ENCODE peak calls at places on chromosomes 2 and 18, in ten cellular contexts. One of them, this sample, is unnamed.

GRCh38 chr2:98948956-98949739 is 13.1 kb upstream of the CRACDL start:
- DNase-seq in thoracic aorta: no peak
- DNase-seq in fibroblast of mammary gland: no peak
- DNase-seq in foreskin fibroblast: no peak
- DNase-seq in pancreas: peak
- DNase-seq in nephron progenitor cell: no peak
- DNase-seq in epithelial cell of esophagus: no peak
- DNase-seq in heart left ventricle: no peak
- DNase-seq in fibroblast of lung: no peak
- DNase-seq in breast epithelium: no peak
- DNase-seq in this sample: no peak

GRCh38 chr2:33482518-33482917 is 6.1 kb downstream of the RASGRP3 start:
- DNase-seq in epithelial cell of esophagus: no peak
- DNase-seq in fibroblast of mammary gland: no peak
- DNase-seq in breast epithelium: no peak
- DNase-seq in nephron progenitor cell: no peak
- DNase-seq in pancreas: no peak
- DNase-seq in foreskin fibroblast: no peak
- DNase-seq in fibroblast of lung: no peak
- DNase-seq in heart left ventricle: no peak
- DNase-seq in thoracic aorta: no peak
- DNase-seq in this sample: no peak

GRCh38 chr2:57570961-57571360 is 475.6 kb upstream of the VRK2 start:
- DNase-seq in thoracic aorta: no peak
- DNase-seq in heart left ventricle: no peak
- DNase-seq in pancreas: no peak
- DNase-seq in fibroblast of lung: no peak
- DNase-seq in foreskin fibroblast: no peak
- DNase-seq in breast epithelium: no peak
- DNase-seq in epithelial cell of esophagus: no peak
- DNase-seq in fibroblast of mammary gland: no peak
- DNase-seq in nephron progenitor cell: no peak
- DNase-seq in this sample: no peak

GRCh38 chr2:26567534-26567933 is 73.6 kb downstream of the CIB4 start:
- DNase-seq in epithelial cell of esophagus: no peak
- DNase-seq in foreskin fibroblast: no peak
- DNase-seq in nephron progenitor cell: no peak
- DNase-seq in thoracic aorta: no peak
- DNase-seq in fibroblast of lung: no peak
- DNase-seq in pancreas: no peak
- DNase-seq in fibroblast of mammary gland: no peak
- DNase-seq in heart left ventricle: no peak
- DNase-seq in breast epithelium: no peak
- DNase-seq in this sample: no peak

GRCh38 chr2:195737531-195738162 is 80.6 kb downstream of the SLC39A10 start:
- DNase-seq in pancreas: no peak
- DNase-seq in heart left ventricle: no peak
- DNase-seq in foreskin fibroblast: peak
- DNase-seq in fibroblast of lung: peak
- DNase-seq in nephron progenitor cell: no peak
- DNase-seq in thoracic aorta: no peak
- DNase-seq in breast epithelium: no peak
- DNase-seq in fibroblast of mammary gland: peak
- DNase-seq in epithelial cell of esophagus: no peak
- DNase-seq in this sample: no peak

GRCh38 chr2:179536185-179536584 is 271.6 kb upstream of the SESTD1 start:
- DNase-seq in foreskin fibroblast: peak
- DNase-seq in epithelial cell of esophagus: no peak
- DNase-seq in thoracic aorta: no peak
- DNase-seq in fibroblast of mammary gland: peak
- DNase-seq in fibroblast of lung: peak
- DNase-seq in nephron progenitor cell: no peak
- DNase-seq in heart left ventricle: no peak
- DNase-seq in breast epithelium: no peak
- DNase-seq in pancreas: no peak
- DNase-seq in this sample: no peak

GRCh38 chr18:9091066-9091476 is 11.4 kb upstream of the NDUFV2 start:
- DNase-seq in foreskin fibroblast: peak
- DNase-seq in fibroblast of mammary gland: no peak
- DNase-seq in heart left ventricle: no peak
- DNase-seq in pancreas: no peak
- DNase-seq in breast epithelium: no peak
- DNase-seq in nephron progenitor cell: no peak
- DNase-seq in epithelial cell of esophagus: no peak
- DNase-seq in thoracic aorta: no peak
- DNase-seq in fibroblast of lung: no peak
- DNase-seq in this sample: no peak

GRCh38 chr18:73479472-73479871 is 611.7 kb upstream of the NETO1 start:
- DNase-seq in fibroblast of lung: peak
- DNase-seq in foreskin fibroblast: peak
- DNase-seq in breast epithelium: no peak
- DNase-seq in epithelial cell of esophagus: peak
- DNase-seq in heart left ventricle: no peak
- DNase-seq in fibroblast of mammary gland: peak
- DNase-seq in pancreas: no peak
- DNase-seq in nephron progenitor cell: no peak
- DNase-seq in thoracic aorta: no peak
- DNase-seq in this sample: no peak

GRCh38 chr2:238462782-238463396 is 36.2 kb downstream of the ASB1 start:
- DNase-seq in fibroblast of mammary gland: peak
- DNase-seq in fibroblast of lung: peak
- DNase-seq in foreskin fibroblast: peak
- DNase-seq in heart left ventricle: no peak
- DNase-seq in epithelial cell of esophagus: peak
- DNase-seq in pancreas: no peak
- DNase-seq in breast epithelium: no peak
- DNase-seq in nephron progenitor cell: no peak
- DNase-seq in thoracic aorta: no peak
- DNase-seq in this sample: no peak

GRCh38 chr2:136327162-136327852 is 209.4 kb upstream of the CXCR4 start:
- DNase-seq in epithelial cell of esophagus: peak
- DNase-seq in fibroblast of lung: peak
- DNase-seq in pancreas: no peak
- DNase-seq in breast epithelium: no peak
- DNase-seq in fibroblast of mammary gland: no peak
- DNase-seq in nephron progenitor cell: no peak
- DNase-seq in foreskin fibroblast: no peak
- DNase-seq in thoracic aorta: no peak
- DNase-seq in heart left ventricle: no peak
- DNase-seq in this sample: no peak

GRCh38 chr2:239898292-239898925 is 126.7 kb downstream of the NDUFA10 start:
- DNase-seq in nephron progenitor cell: no peak
- DNase-seq in epithelial cell of esophagus: no peak
- DNase-seq in breast epithelium: no peak
- DNase-seq in thoracic aorta: no peak
- DNase-seq in foreskin fibroblast: no peak
- DNase-seq in heart left ventricle: peak
- DNase-seq in fibroblast of lung: no peak
- DNase-seq in pancreas: no peak
- DNase-seq in fibroblast of mammary gland: no peak
- DNase-seq in this sample: no peak

GRCh38 chr2:212595036-212595654 is 56.5 kb upstream of the ERBB4 start:
- DNase-seq in foreskin fibroblast: peak
- DNase-seq in nephron progenitor cell: no peak
- DNase-seq in fibroblast of lung: peak
- DNase-seq in pancreas: no peak
- DNase-seq in thoracic aorta: no peak
- DNase-seq in fibroblast of mammary gland: peak
- DNase-seq in breast epithelium: no peak
- DNase-seq in epithelial cell of esophagus: peak
- DNase-seq in heart left ventricle: no peak
- DNase-seq in this sample: no peak

GRCh38 chr18:44759925-44760342 is 79.2 kb downstream of the SETBP1 start:
- DNase-seq in fibroblast of lung: no peak
- DNase-seq in epithelial cell of esophagus: no peak
- DNase-seq in breast epithelium: no peak
- DNase-seq in thoracic aorta: no peak
- DNase-seq in heart left ventricle: no peak
- DNase-seq in nephron progenitor cell: no peak
- DNase-seq in pancreas: no peak
- DNase-seq in foreskin fibroblast: no peak
- DNase-seq in fibroblast of mammary gland: no peak
- DNase-seq in this sample: no peak

GRCh38 chr18:59140287-59140885 is 702 bp downstream of the SEC11C start:
- DNase-seq in foreskin fibroblast: peak
- DNase-seq in breast epithelium: no peak
- DNase-seq in fibroblast of lung: peak
- DNase-seq in heart left ventricle: peak
- DNase-seq in thoracic aorta: no peak
- DNase-seq in pancreas: peak
- DNase-seq in fibroblast of mammary gland: peak
- DNase-seq in epithelial cell of esophagus: peak
- DNase-seq in nephron progenitor cell: peak
- DNase-seq in this sample: peak

GRCh38 chr2:197184959-197185586 is 125.5 kb downstream of the ANKRD44 start:
- DNase-seq in nephron progenitor cell: no peak
- DNase-seq in epithelial cell of esophagus: peak
- DNase-seq in foreskin fibroblast: peak
- DNase-seq in breast epithelium: peak
- DNase-seq in pancreas: peak
- DNase-seq in fibroblast of lung: peak
- DNase-seq in thoracic aorta: peak
- DNase-seq in fibroblast of mammary gland: peak
- DNase-seq in heart left ventricle: peak
- DNase-seq in this sample: no peak

DNA sequence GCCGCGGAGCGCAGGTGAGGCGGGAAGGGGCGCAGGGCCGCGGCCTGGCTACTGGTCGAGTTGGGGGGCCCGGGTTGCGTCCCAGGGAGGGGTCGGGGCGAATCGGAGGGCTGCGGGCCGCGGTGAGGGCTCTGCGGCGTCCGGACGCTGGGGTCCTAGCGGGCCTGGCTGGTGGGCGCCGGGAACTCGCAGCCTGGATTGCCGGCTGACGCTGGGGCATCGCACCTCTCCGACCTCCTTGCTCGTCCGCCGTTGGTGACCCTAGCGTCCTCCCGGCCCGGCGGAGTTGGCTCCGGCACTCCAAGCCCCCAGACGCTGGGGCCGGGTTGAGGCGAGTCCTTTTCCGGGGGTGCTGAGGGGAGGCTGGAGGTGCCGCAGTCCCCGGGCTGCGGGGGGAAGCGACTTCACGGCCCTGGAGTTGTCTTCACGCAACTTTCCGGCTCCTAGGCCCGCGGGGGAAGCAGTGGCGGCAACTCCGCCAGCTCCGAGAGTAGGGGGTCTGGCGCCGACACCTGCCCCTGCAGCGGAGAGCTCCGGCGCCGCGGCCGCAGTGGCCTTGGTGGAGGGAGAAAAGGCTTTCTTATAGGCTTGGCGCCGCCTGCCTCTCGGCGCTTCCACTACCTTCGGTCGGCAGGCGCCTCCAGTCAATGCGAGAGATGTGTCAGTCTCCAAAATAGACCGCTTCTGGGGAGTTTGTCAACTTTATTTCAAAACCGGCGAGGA is 70.3 kb downstream of the HAUS1 start:
- DNase-seq in breast epithelium: no peak
- DNase-seq in fibroblast of mammary gland: peak
- DNase-seq in foreskin fibroblast: peak
- DNase-seq in thoracic aorta: no peak
- DNase-seq in nephron progenitor cell: peak
- DNase-seq in heart left ventricle: peak
- DNase-seq in epithelial cell of esophagus: peak
- DNase-seq in fibroblast of lung: peak
- DNase-seq in pancreas: peak
- DNase-seq in this sample: peak
- TF ChIP-seq CTCF in breast epithelium: no peak
- TF ChIP-seq CTCF in fibroblast of mammary gland: no peak
- TF ChIP-seq CTCF in foreskin fibroblast: peak
- TF ChIP-seq CTCF in thoracic aorta: no peak
- TF ChIP-seq CTCF in nephron progenitor cell: no peak
- TF ChIP-seq CTCF in heart left ventricle: no peak
- TF ChIP-seq CTCF in epithelial cell of esophagus: peak
- TF ChIP-seq CTCF in fibroblast of lung: no peak
- TF ChIP-seq CTCF in pancreas: no peak
- TF ChIP-seq CTCF in this sample: no peak

DNA sequence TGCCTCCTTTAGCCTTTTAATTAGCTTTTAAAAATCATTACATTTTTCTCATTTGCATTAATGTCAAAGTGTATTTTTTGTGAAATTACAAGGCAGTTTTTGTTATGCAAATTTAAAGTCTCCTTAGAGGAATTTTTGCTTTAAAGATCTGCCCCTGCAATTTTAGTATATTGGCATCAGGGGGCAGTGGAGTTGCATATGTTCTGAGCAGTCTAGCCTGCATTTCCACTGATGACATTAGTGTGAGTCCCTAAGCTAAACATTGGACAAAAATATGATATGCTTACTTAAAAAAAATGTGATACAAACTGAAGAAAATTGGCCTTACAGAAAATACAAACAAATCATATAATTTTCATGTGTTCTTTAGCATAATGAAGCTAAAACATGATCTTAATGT is 426.5 kb downstream of the SLC4A3 start:
- DNase-seq in fibroblast of lung: peak
- DNase-seq in thoracic aorta: no peak
- DNase-seq in epithelial cell of esophagus: peak
- DNase-seq in heart left ventricle: no peak
- DNase-seq in nephron progenitor cell: no peak
- DNase-seq in foreskin fibroblast: peak
- DNase-seq in pancreas: no peak
- DNase-seq in breast epithelium: no peak
- DNase-seq in fibroblast of mammary gland: peak
- DNase-seq in this sample: no peak
- TF ChIP-seq CTCF in fibroblast of lung: peak
- TF ChIP-seq CTCF in thoracic aorta: no peak
- TF ChIP-seq CTCF in epithelial cell of esophagus: peak
- TF ChIP-seq CTCF in heart left ventricle: no peak
- TF ChIP-seq CTCF in nephron progenitor cell: peak
- TF ChIP-seq CTCF in foreskin fibroblast: peak
- TF ChIP-seq CTCF in pancreas: no peak
- TF ChIP-seq CTCF in breast epithelium: no peak
- TF ChIP-seq CTCF in fibroblast of mammary gland: peak
- TF ChIP-seq CTCF in this sample: peak

GRCh38 chr2:45936623-45936979 is 285.1 kb downstream of the PRKCE start:
- DNase-seq in epithelial cell of esophagus: no peak
- DNase-seq in nephron progenitor cell: no peak
- DNase-seq in fibroblast of lung: no peak
- DNase-seq in foreskin fibroblast: no peak
- DNase-seq in thoracic aorta: no peak
- DNase-seq in fibroblast of mammary gland: no peak
- DNase-seq in heart left ventricle: no peak
- DNase-seq in pancreas: no peak
- DNase-seq in breast epithelium: no peak
- DNase-seq in this sample: no peak
- TF ChIP-seq CTCF in epithelial cell of esophagus: no peak
- TF ChIP-seq CTCF in nephron progenitor cell: no peak
- TF ChIP-seq CTCF in fibroblast of lung: no peak
- TF ChIP-seq CTCF in foreskin fibroblast: no peak
- TF ChIP-seq CTCF in thoracic aorta: no peak
- TF ChIP-seq CTCF in fibroblast of mammary gland: no peak
- TF ChIP-seq CTCF in heart left ventricle: no peak
- TF ChIP-seq CTCF in pancreas: no peak
- TF ChIP-seq CTCF in breast epithelium: no peak
- TF ChIP-seq CTCF in this sample: no peak

DNA sequence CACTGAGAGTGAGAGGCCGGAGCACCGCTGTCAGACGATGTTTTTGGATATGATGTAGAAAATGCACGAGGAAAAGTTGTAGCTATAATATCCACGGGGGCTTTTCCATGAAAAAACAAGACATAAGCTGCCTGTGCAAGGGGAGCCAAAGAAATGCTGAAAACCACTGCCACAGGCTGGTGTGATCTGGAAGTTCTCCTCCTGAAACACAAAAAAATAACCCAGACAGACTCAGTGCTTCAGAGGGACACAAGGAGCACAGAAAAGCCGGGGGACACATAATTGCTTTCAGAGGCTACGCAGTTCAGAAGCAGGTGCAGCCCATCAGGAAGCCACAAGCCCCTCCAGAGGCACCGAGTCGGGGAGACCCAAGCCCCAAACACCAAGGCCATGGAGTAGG is 98.2 kb downstream of the ZNF516 start:
- DNase-seq in heart left ventricle: no peak
- DNase-seq in nephron progenitor cell: no peak
- DNase-seq in foreskin fibroblast: peak
- DNase-seq in fibroblast of mammary gland: no peak
- DNase-seq in thoracic aorta: no peak
- DNase-seq in pancreas: no peak
- DNase-seq in fibroblast of lung: no peak
- DNase-seq in breast epithelium: no peak
- DNase-seq in epithelial cell of esophagus: no peak
- DNase-seq in this sample: no peak
- TF ChIP-seq CTCF in heart left ventricle: no peak
- TF ChIP-seq CTCF in nephron progenitor cell: no peak
- TF ChIP-seq CTCF in foreskin fibroblast: no peak
- TF ChIP-seq CTCF in fibroblast of mammary gland: no peak
- TF ChIP-seq CTCF in thoracic aorta: no peak
- TF ChIP-seq CTCF in pancreas: no peak
- TF ChIP-seq CTCF in fibroblast of lung: peak
- TF ChIP-seq CTCF in breast epithelium: no peak
- TF ChIP-seq CTCF in epithelial cell of esophagus: no peak
- TF ChIP-seq CTCF in this sample: no peak